ENCODE peak calls at places on chromosomes 13 and 19, in eight cellular contexts. N, Z, I, O, W, T, Q and P are unnamed samples.

GRCh38 chr19:6590458-6591319 is at the start of gene CD70:
- DNase-seq in N (no peak), Z (peak; percentile 29), I (no peak), O (peak; percentile 80), W (no peak), T (no peak), Q (no peak), P (no peak)

GRCh38 chr13:94073006-94073744 is 406.3 kb downstream of the DCT start:
- DNase-seq in N (no peak), Z (no peak), I (no peak), O (no peak), W (peak; percentile 43), T (no peak), Q (peak; percentile 96), P (no peak)

GRCh38 chr19:681029-681626 is 4.9 kb downstream of the FSTL3 start:
- DNase-seq in N (no peak), Z (no peak), I (peak; percentile 95), O (peak; percentile 94), W (peak; percentile 86), T (no peak), Q (no peak), P (no peak)

GRCh38 chr19:7101498-7102253 is 32.2 kb downstream of the ZNF557 start:
- DNase-seq in N (no peak), Z (no peak), I (no peak), O (no peak), W (no peak), T (no peak), Q (no peak), P (peak; percentile 8)

GRCh38 chr13:28185256-28185655 is 46.9 kb downstream of the PAN3 start:
- DNase-seq in N (no peak), Z (no peak), I (no peak), O (no peak), W (no peak), T (no peak), Q (peak; percentile 7), P (no peak)

GRCh38 chr19:42051166-42052115 is 18.6 kb downstream of the GRIK5 start:
- DNase-seq in N (no peak), Z (no peak), I (peak; percentile 40), O (no peak), W (peak; percentile 91), T (no peak), Q (no peak), P (no peak)

GRCh38 chr13:86765462-86765861 is 905.7 kb upstream of the SLITRK5 start:
- DNase-seq in N (no peak), Z (no peak), I (no peak), O (no peak), W (no peak), T (no peak), Q (no peak), P (no peak)

GRCh38 chr13:25136872-25137623 is 35.0 kb downstream of the AMER2 start:
- DNase-seq in N (no peak), Z (no peak), I (no peak), O (peak; percentile 47), W (no peak), T (no peak), Q (no peak), P (no peak)

GRCh38 chr13:98327326-98328314 is 150.6 kb upstream of the RNF113B start:
- DNase-seq in N (no peak), Z (no peak), I (peak; percentile 50), O (peak; percentile 91), W (no peak), T (no peak), Q (peak; percentile 83), P (no peak)

GRCh38 chr19:35344511-35345031 is 3.1 kb upstream of the FFAR1 start:
- DNase-seq in N (no peak), Z (no peak), I (no peak), O (no peak), W (no peak), T (no peak), Q (no peak), P (no peak)

GRCh38 chr19:33040994-33041827 is 23.5 kb downstream of the RHPN2 start:
- DNase-seq in N (no peak), Z (no peak), I (peak; percentile 93), O (no peak), W (peak; percentile 96), T (no peak), Q (peak; percentile 25), P (peak; percentile 28)

GRCh38 chr13:50122465-50122864 is 107.2 kb downstream of the KCNRG start:
- DNase-seq in N (no peak), Z (no peak), I (no peak), O (peak; percentile 13), W (no peak), T (peak; percentile 29), Q (no peak), P (no peak)
- H3K27ac ChIP-seq in N (peak overlapping the region; percentile 99), Z (peak overlapping the region; percentile 100), I (no peak overlapping the region), O (no peak overlapping the region), W (no peak overlapping the region), T (peak overlapping the region; percentile 90), Q (no peak overlapping the region), P (no peak overlapping the region)

GRCh38 chr13:114264886-114265611 is 16.4 kb upstream of the UPF3A start:
- DNase-seq in N (no peak), Z (no peak), I (no peak), O (no peak), W (no peak), T (no peak), Q (peak; percentile 80), P (no peak)
- H3K4me1 ChIP-seq in N (peaks cover 8% of the 10 kb centered on the region), Z (no peaks in the 10 kb centered on the region), I (no peaks in the 10 kb centered on the region), O (no peaks in the 10 kb centered on the region), W (no peaks in the 10 kb centered on the region), T (no peaks in the 10 kb centered on the region), Q (peaks cover 34% of the 10 kb centered on the region), P (no peaks in the 10 kb centered on the region)

DNA sequence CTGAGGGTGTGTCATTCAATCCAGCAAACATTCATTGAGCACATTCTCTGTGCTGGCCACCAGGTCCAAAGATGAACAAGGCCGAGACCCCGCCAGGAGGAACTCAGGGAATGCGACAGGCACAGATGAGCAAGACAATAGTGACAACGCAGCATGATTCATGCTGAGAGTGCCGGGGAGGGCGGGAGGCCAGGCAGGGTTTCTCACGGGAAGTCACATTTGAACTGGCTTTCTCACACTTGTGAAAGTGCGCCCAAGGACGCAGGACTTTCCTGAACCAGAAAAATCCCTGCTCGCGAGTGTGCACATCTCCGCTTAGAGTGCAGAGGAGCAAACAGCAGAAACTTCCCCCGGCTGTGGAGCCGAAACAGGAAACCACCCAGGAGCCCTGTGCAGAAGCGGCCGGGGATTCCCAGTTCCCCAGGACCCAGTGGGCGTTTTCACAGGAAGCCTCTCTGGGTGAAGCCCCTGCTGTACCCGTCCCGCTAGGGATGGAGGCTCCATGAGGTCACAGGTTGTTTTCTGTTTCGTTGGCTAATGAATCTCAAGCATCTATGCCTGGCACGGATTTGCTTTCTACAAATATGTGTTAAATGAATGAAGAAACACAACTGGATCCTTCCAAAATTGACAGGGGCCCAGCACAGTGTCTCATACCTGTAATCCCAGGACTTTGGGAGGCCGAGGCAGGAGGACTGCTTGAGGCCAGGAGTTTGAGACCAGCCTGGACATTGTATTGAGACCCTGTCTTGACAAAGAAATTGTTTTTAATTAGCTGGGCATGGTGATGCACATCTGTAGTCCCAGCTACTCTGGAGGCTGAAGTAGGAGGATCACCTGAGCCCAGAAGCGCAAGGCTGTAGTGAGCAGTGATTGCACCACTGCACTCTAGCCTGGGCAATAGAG is 68.4 kb upstream of the TM9SF2 start:
- DNase-seq in N (peak; percentile 65), Z (peak; percentile 73), I (peak; percentile 49), O (peak; percentile 79), W (peak; percentile 75), T (no peak), Q (peak; percentile 56), P (peak; percentile 50)
- H3K27ac ChIP-seq in N (peak overlapping the region; percentile 6), Z (no peak overlapping the region), I (no peak overlapping the region), O (no peak overlapping the region), W (peak overlapping the region; percentile 79), T (no peak overlapping the region), Q (peak overlapping the region; percentile 56), P (no peak overlapping the region)

GRCh38 chr13:39417643-39418042 is 185.3 kb downstream of the LHFPL6 start:
- DNase-seq in N (no peak), Z (no peak), I (peak; percentile 32), O (peak; percentile 49), W (peak; percentile 48), T (no peak), Q (peak; percentile 80), P (peak; percentile 55)
- H3K4me1 ChIP-seq in N (peaks cover 59% of the 10 kb centered on the region), Z (peaks cover 8% of the 10 kb centered on the region), I (peaks cover 6% of the 10 kb centered on the region), O (peaks cover 48% of the 10 kb centered on the region), W (peaks cover 7% of the 10 kb centered on the region), T (no peaks in the 10 kb centered on the region), Q (peaks cover 11% of the 10 kb centered on the region), P (peaks cover 16% of the 10 kb centered on the region)

DNA sequence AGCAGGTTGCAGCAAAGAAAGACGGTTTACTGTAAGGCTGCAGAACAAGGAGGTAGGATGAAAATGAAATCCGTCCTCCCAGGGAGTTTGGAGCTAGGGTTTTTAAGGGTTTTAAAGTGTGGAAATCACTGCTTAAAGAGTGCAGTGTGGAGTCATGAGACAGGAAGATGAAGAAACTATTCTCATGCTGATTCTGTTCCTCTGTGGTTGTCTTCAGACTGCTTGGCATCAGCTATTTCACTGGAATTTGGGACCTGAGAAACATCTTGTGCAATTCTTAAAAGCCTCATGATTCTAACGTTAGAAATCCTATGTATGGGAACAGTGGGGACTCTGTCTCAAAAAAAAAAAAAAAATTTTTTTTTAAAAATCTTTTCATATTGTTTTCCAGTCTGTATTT is 11.4 kb downstream of the ZNF331 start:
- DNase-seq in N (no peak), Z (no peak), I (peak; percentile 34), O (no peak), W (no peak), T (no peak), Q (peak; percentile 69), P (no peak)
- H3K27ac ChIP-seq in N (peak overlapping the region; percentile 39), Z (peak overlapping the region; percentile 19), I (peak overlapping the region; percentile 70), O (no peak overlapping the region), W (no peak overlapping the region), T (no peak overlapping the region), Q (no peak overlapping the region), P (no peak overlapping the region)

GRCh38 chr19:48627211-48627864 is 8.0 kb downstream of the SPHK2 start:
- DNase-seq in N (no peak), Z (no peak), I (peak; percentile 56), O (no peak), W (no peak), T (no peak), Q (no peak), P (no peak)

GRCh38 chr19:48629297-48629598 is 7.9 kb downstream of the DBP start:
- DNase-seq in N (no peak), Z (no peak), I (no peak), O (no peak), W (no peak), T (no peak), Q (no peak), P (no peak)

GRCh38 chr19:48629599-48630288 is 7.4 kb downstream of the DBP start:
- DNase-seq in N (peak; percentile 75), Z (peak; percentile 73), I (peak; percentile 79), O (peak; percentile 95), W (no peak), T (no peak), Q (peak; percentile 64), P (no peak)

GRCh38 chr19:48627865-48628314 is 8.6 kb downstream of the SPHK2 start:
- DNase-seq in N (no peak), Z (no peak), I (peak; percentile 6), O (no peak), W (no peak), T (no peak), Q (no peak), P (no peak)

GRCh38 chr19:48628486-48629296 is 8.5 kb downstream of the DBP start:
- DNase-seq in N (no peak), Z (no peak), I (peak; percentile 8), O (no peak), W (no peak), T (no peak), Q (no peak), P (no peak)
- H3K4me1 ChIP-seq in N (peaks cover 54% of the 10 kb centered on the region), Z (peaks cover 37% of the 10 kb centered on the region), I (peaks cover 37% of the 10 kb centered on the region), O (peaks cover 11% of the 10 kb centered on the region), W (no peaks in the 10 kb centered on the region), T (peaks cover 77% of the 10 kb centered on the region), Q (peaks cover 14% of the 10 kb centered on the region), P (peaks cover 13% of the 10 kb centered on the region)